ENCODE peak calls at places on chromosomes 4 and X, in four cellular contexts. P, Y, M and N are unnamed samples.

GRCh38 chrX:34956915-34957314 is 14.3 kb downstream of the FAM47B start:
- DNase-seq in P (peak), Y (no peak), M (peak), N (no peak)

GRCh38 chr4:40699648-40700047 is 50.1 kb upstream of the NSUN7 start:
- DNase-seq in P (no peak), Y (no peak), M (no peak), N (no peak)

GRCh38 chrX:39898147-39898546 is 199.6 kb downstream of the BCOR start:
- DNase-seq in P (no peak), Y (no peak), M (no peak), N (no peak)

GRCh38 chrX:43870011-43870410 is 12.2 kb downstream of the MAOB start:
- DNase-seq in P (no peak), Y (no peak), M (no peak), N (no peak)

GRCh38 chrX:154012336-154012991 is 7.2 kb downstream of the IRAK1 start:
- DNase-seq in P (no peak), Y (peak), M (no peak), N (no peak)

GRCh38 chr4:111736516-111736915 is 408.7 kb upstream of the FAM241A start:
- DNase-seq in P (no peak), Y (no peak), M (no peak), N (no peak)

GRCh38 chrX:12974217-12974796 is 603 bp upstream of the TMSB4X start:
- DNase-seq in P (peak), Y (no peak), M (peak), N (peak)

GRCh38 chr4:183987987-183988392 is 82.9 kb downstream of the STOX2 start:
- DNase-seq in P (peak), Y (peak), M (peak), N (peak)

GRCh38 chrX:108126661-108127060 is 35.1 kb downstream of the ATG4A start:
- DNase-seq in P (no peak), Y (no peak), M (no peak), N (no peak)

DNA sequence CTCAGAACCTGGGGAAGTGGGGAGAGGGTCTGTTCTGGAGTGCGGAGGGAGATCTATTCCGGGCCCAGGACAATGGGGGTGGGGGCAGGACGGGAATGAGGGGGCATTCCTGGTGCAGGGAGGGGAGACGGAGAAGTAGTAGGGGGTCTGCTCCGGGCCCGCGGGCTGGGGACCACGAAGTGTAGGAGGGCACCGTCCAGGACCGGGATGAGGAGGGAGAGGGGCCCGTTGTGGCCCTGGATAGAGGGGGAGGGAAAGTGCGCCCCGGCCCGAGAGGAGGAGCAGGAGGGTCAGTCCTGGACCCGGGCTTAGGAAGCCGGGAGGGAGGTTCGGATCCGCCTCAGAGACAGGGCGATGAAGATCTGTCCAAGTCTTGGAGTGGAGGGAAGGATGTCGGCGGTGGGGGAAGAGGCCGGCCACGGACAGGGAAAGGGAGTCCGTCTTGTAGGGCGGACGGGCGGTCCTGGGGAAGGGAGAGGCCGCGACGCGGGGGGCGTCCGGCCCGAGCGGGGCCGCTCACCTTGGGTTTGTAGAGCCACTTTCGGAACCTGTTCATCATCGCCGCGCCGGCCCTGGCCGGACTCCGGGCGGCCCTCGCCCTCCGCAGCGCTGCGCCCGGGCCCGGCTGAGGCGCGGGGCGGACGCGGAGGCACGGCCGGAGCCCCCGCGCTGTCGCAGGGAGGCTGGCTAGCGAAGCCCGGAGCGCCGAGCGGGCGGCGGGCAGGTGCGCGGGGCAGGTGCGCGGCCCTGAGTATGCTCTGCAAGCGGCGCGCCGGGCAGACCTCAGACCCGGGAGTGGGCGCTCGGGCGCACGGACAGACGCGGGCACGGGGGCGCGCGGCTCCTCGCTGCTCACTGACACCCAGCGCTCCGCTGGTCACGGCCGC is at the start of gene ZFYVE28:
- DNase-seq in P (peak), Y (no peak), M (peak), N (peak)
- TF ChIP-seq POLR2A in P (peak), Y (no peak), M (peak), N (peak)

DNA sequence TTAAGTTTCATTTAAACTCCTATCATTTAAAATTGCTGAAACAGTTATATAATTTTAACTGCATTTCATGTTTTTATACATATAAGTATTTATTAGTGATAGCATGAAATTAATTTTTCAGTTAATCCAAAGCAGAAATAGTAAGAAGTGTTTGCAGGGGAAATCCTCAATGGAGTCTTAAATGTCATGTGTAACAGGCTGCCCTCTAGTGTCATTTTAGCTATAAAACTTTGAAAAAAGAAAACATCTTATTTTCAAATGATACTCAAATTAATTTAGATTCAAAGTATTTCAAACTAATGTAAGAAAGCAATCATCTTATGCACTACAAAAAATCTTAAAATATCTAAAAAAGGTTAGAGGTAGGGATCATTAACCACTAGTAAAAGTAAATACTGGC is 27.1 kb downstream of the TAPT1 start:
- DNase-seq in P (no peak), Y (peak), M (peak), N (peak)
- TF ChIP-seq CTCF in P (peak), Y (peak), M (peak), N (peak)

GRCh38 chrX:136488706-136489105 is 959 bp downstream of the BRS3 start:
- DNase-seq in P (no peak), Y (no peak), M (no peak), N (no peak)

GRCh38 chrX:136496359-136496767 is 1.0 kb upstream of the HTATSF1 start:
- DNase-seq in P (no peak), Y (peak), M (no peak), N (no peak)

GRCh38 chrX:136487647-136488046 is at the start of gene BRS3:
- DNase-seq in P (no peak), Y (no peak), M (no peak), N (no peak)

GRCh38 chrX:136495043-136495442 is 2.3 kb upstream of the HTATSF1 start:
- DNase-seq in P (no peak), Y (no peak), M (no peak), N (peak)

DNA sequence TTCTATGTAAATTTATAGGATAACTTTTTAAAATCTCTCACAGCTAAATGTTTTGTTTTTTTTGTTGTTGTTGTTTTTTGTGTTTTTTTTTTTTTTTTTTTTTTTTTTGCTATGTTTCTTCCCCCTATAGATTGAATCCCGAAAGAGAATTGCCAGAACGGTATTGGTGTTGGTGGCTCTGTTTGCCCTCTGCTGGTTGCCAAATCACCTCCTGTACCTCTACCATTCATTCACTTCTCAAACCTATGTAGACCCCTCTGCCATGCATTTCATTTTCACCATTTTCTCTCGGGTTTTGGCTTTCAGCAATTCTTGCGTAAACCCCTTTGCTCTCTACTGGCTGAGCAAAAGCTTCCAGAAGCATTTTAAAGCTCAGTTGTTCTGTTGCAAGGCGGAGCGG is 4.1 kb downstream of the BRS3 start:
- DNase-seq in P (no peak), Y (no peak), M (no peak), N (peak)
- TF ChIP-seq MYC in P (no peak), Y (no peak), M (no peak), N (no peak)

DNA sequence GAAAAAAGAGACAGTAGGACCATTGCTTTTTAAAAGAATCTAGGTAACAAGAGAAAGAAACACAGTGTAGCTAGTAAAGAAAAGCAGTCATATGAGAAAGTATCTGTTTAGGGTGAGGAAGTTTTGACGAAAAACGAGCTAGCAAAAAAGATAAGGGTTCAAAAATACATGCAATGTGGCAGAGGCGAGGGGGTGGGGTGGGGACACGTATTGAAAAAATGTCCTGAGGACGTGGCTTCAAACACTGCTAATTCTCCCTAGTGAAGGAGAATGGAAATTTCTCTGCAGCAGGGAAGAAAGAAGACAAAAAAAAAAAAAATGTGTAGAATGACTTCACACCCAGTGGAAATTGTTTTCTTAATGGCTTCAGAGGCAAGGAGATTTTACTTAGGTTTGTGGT is 856.4 kb upstream of the INTU start:
- DNase-seq in P (no peak), Y (no peak), M (no peak), N (no peak)
- TF ChIP-seq POLR2A in P (no peak), Y (no peak), M (no peak), N (no peak)

GRCh38 chr4:76804060-76804459 is 93.9 kb downstream of the SOWAHB start:
- DNase-seq in P (no peak), Y (no peak), M (peak), N (no peak)

GRCh38 chr4:76803522-76803921 is 94.4 kb downstream of the SOWAHB start:
- DNase-seq in P (no peak), Y (no peak), M (peak), N (no peak)

GRCh38 chr4:76800902-76801301 is 97.0 kb downstream of the SOWAHB start:
- DNase-seq in P (no peak), Y (no peak), M (no peak), N (no peak)

GRCh38 chr4:76801621-76802545 is 96.1 kb downstream of the SOWAHB start:
- DNase-seq in P (no peak), Y (no peak), M (no peak), N (no peak)

DNA sequence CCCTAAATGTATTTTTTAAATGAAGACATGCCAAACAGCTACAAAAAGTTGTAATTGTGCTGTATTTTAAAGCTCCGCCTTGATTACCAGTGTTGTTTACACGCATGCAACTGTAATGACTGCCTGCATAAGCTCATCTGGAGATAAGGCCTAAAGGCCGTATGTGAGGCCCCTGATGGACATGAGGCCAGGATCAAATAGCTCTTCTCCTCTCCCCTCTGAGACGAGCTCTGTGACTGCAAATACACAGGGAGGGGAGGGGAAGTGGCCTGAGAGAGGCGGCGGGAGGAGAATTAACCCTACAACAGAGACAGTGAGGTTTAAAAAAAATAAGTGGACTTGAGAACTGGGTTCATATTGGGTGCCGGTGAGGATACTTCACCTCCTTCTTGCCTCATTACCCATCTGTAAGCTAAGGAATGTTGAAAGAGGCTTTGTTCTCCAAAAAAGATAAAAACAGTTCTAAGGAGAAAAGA is 95.4 kb downstream of the SOWAHB start:
- DNase-seq in P (no peak), Y (no peak), M (no peak), N (no peak)
- TF ChIP-seq CTCF in P (no peak), Y (no peak), M (no peak), N (no peak)

GRCh38 chrX:130788786-130789581 is 114.0 kb downstream of the ENOX2 start:
- DNase-seq in P (no peak), Y (no peak), M (no peak), N (no peak)
- TF ChIP-seq MYC in P (no peak), Y (no peak), M (no peak), N (no peak)

DNA sequence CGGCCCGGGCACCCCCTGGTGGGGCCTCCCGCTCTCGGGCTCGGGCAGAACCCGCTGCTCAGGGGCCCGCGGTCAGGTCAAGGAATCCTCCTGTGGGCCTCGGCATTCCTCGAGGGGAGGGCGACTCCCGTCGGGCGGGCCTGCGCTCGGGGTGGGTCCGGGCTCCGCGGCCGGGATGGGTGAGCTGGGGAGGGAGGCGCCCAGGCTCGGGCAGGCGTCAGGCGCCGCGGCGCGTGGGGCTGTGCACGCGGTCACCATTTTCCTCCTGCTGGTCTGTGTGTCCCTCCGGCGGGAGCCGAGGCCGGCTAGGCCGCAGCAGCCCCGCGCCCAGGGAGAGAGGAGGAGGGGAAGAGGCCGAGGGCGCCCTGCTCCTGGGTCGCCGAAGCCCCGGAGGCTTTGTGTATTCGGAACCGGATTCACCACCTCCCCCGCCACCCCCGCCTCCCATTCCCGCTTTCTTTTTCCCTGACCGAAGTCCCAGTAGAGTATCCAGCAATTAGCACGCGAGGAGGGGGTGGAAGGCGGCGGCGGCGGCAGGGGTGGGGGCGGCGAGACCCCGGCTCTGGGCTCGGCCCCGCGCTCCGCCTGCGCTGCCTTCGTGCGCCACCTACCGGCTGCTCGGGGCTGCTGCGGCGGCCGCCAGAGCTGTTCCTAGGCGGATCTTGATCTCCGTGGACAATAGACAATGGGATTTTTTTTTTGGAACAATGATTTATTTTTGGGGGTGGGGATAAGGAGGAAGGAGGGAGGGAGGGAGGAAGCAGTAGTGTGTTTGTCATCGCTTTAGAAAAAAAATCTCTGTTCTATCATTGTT is 99.0 kb upstream of the MAML3 start:
- DNase-seq in P (peak), Y (no peak), M (peak), N (peak)
- TF ChIP-seq POLR2A in P (no peak), Y (no peak), M (no peak), N (no peak)

GRCh38 chr4:155530857-155531256 is 135.8 kb upstream of the GUCY1A1 start:
- DNase-seq in P (no peak), Y (no peak), M (no peak), N (no peak)

GRCh38 chr4:155529761-155530160 is 136.9 kb upstream of the GUCY1A1 start:
- DNase-seq in P (no peak), Y (no peak), M (no peak), N (no peak)

GRCh38 chr4:155526452-155527169 is 140.0 kb upstream of the GUCY1A1 start:
- DNase-seq in P (no peak), Y (no peak), M (peak), N (no peak)

GRCh38 chr4:155530290-155530689 is 136.4 kb upstream of the GUCY1A1 start:
- DNase-seq in P (no peak), Y (no peak), M (peak), N (no peak)

DNA sequence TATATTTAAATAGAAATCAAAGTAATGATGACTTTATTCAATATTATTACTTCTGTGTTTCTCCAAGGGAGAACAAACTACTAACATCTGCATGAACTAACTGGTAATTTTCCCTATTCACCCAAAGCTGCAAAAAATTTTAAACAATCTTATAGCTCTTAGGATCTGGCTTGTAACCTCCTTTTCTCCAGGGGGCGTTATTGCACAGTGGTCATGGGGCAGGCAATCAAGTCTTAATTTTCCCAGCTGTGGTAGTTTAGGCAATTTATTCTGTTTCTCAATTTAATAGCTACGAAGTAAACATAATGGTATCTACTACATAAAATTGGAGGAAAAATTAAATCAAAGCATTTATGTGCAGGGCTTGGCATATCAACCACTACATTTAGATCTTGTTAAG is 137.5 kb upstream of the GUCY1A1 start:
- DNase-seq in P (no peak), Y (no peak), M (peak), N (peak)
- TF ChIP-seq CTCF in P (no peak), Y (no peak), M (peak), N (peak)

GRCh38 chrX:6683353-6683752 is 148.4 kb upstream of the VCX3A start:
- DNase-seq in P (no peak), Y (no peak), M (no peak), N (no peak)
- TF ChIP-seq MYC in P (no peak), Y (no peak), M (no peak), N (no peak)

GRCh38 chr4:2937146-2937857 is 25.9 kb downstream of the NOP14 start:
- DNase-seq in P (no peak), Y (peak), M (no peak), N (peak)
- TF ChIP-seq POLR2A in P (no peak), Y (peak), M (no peak), N (peak)